ENCODE peak calls at places on chromosomes 5 and 9, in five cellular contexts. Q, S, I, X and R are unnamed samples.

GRCh38 chr9:137590469-137591383 is at the start of gene ZMYND19:
- DNase-seq in Q (peak), S (peak), I (peak), X (peak), R (peak)

GRCh38 chr9:76269789-76270188 is 124.4 kb downstream of the RFK start:
- DNase-seq in Q (no peak), S (no peak), I (no peak), X (no peak), R (no peak)

GRCh38 chr9:88998911-88999310 is 7.6 kb downstream of the S1PR3 start:
- DNase-seq in Q (peak), S (no peak), I (peak), X (no peak), R (no peak)

GRCh38 chr9:108618906-108619550 is 236.8 kb downstream of the ACTL7B start:
- DNase-seq in Q (no peak), S (no peak), I (no peak), X (no peak), R (no peak)

GRCh38 chr5:35114698-35115097 is 66.9 kb upstream of the AGXT2 start:
- DNase-seq in Q (peak), S (no peak), I (no peak), X (no peak), R (no peak)

GRCh38 chr9:32426278-32426939 is 42.0 kb downstream of the ACO1 start:
- DNase-seq in Q (no peak), S (no peak), I (no peak), X (peak), R (no peak)

GRCh38 chr5:178346607-178347334 is 114.2 kb upstream of the PHYKPL start:
- DNase-seq in Q (no peak), S (no peak), I (no peak), X (peak), R (no peak)

GRCh38 chr5:93596676-93597441 is 13.8 kb downstream of the NR2F1 start:
- DNase-seq in Q (peak), S (peak), I (no peak), X (peak), R (no peak)

GRCh38 chr9:128409998-128410397 is 10.7 kb upstream of the CERCAM start:
- DNase-seq in Q (no peak), S (no peak), I (no peak), X (no peak), R (no peak)

GRCh38 chr5:149153751-149154610 is 12.7 kb downstream of the ABLIM3 start:
- DNase-seq in Q (no peak), S (no peak), I (no peak), X (peak), R (no peak)

GRCh38 chr5:72531496-72532190 is 24.4 kb upstream of the ZNF366 start:
- DNase-seq in Q (no peak), S (no peak), I (no peak), X (no peak), R (no peak)

GRCh38 chr5:8865686-8866374 is 680.0 kb downstream of the SEMA5A start:
- DNase-seq in Q (no peak), S (no peak), I (no peak), X (no peak), R (no peak)

GRCh38 chr9:128192601-128193371 is 1.4 kb upstream of the CIZ1 start:
- DNase-seq in Q (peak), S (no peak), I (peak), X (peak), R (peak)

GRCh38 chr5:73825736-73826135 is 199.7 kb downstream of the ARHGEF28 start:
- DNase-seq in Q (no peak), S (no peak), I (no peak), X (no peak), R (no peak)

GRCh38 chr5:69531010-69531785 is 28.8 kb upstream of the GTF2H2C start:
- DNase-seq in Q (no peak), S (no peak), I (no peak), X (no peak), R (no peak)

GRCh38 chr5:71658916-71659661 is 60.0 kb upstream of the CARTPT start:
- DNase-seq in Q (no peak), S (no peak), I (no peak), X (no peak), R (no peak)

GRCh38 chr5:135069895-135070657 is 36.0 kb upstream of the PITX1 start:
- DNase-seq in Q (no peak), S (no peak), I (peak), X (no peak), R (no peak)

GRCh38 chr5:394671-395155 is 48.3 kb upstream of the EXOC3 start:
- DNase-seq in Q (peak), S (peak), I (no peak), X (peak), R (no peak)

GRCh38 chr9:93814561-93814960 is 140.6 kb downstream of the BARX1 start:
- DNase-seq in Q (no peak), S (no peak), I (no peak), X (peak), R (no peak)

GRCh38 chr9:133044661-133045060 is 13.9 kb downstream of the GTF3C5 start:
- DNase-seq in Q (no peak), S (no peak), I (no peak), X (no peak), R (no peak)

GRCh38 chr9:16870606-16871357 is at the start of gene BNC2:
- DNase-seq in Q (peak), S (peak), I (peak), X (no peak), R (peak)

GRCh38 chr5:141713616-141714309 is 31.7 kb upstream of the ARAP3 start:
- DNase-seq in Q (no peak), S (no peak), I (no peak), X (no peak), R (no peak)

GRCh38 chr5:132890817-132891216 is 17.3 kb downstream of the LEAP2 start:
- DNase-seq in Q (no peak), S (no peak), I (no peak), X (no peak), R (no peak)

GRCh38 chr5:146919304-146919703 is 40.7 kb upstream of the PPP2R2B start:
- DNase-seq in Q (no peak), S (no peak), I (no peak), X (no peak), R (no peak)

GRCh38 chr5:66529182-66529581 is 67.0 kb upstream of the MAST4 start:
- DNase-seq in Q (no peak), S (no peak), I (no peak), X (no peak), R (no peak)

GRCh38 chr5:138459311-138459710 is 6.0 kb upstream of the EGR1 start:
- DNase-seq in Q (peak), S (no peak), I (no peak), X (peak), R (peak)

GRCh38 chr9:13330396-13331004 is 51.0 kb upstream of the MPDZ start:
- DNase-seq in Q (no peak), S (no peak), I (no peak), X (no peak), R (no peak)

GRCh38 chr5:87735918-87736317 is 323.2 kb upstream of the CCNH start:
- DNase-seq in Q (no peak), S (no peak), I (no peak), X (no peak), R (no peak)

GRCh38 chr5:115306011-115306530 is 9.6 kb upstream of the CCDC112 start:
- DNase-seq in Q (peak), S (no peak), I (no peak), X (no peak), R (no peak)

GRCh38 chr9:88587182-88587581 is 52.2 kb downstream of the NXNL2 start:
- DNase-seq in Q (peak), S (no peak), I (no peak), X (no peak), R (no peak)

GRCh38 chr5:64384761-64385160 is 121.1 kb upstream of the RGS7BP start:
- DNase-seq in Q (no peak), S (no peak), I (no peak), X (no peak), R (no peak)

GRCh38 chr5:43042626-43043399 is 2.7 kb upstream of the ANXA2R start:
- DNase-seq in Q (peak), S (peak), I (peak), X (peak), R (peak)
- TF ChIP-seq CTCF in Q (no peak), S (no peak), I (peak), X (no peak), R (no peak)

GRCh38 chr5:180606215-180606785 is 15.0 kb upstream of the SCGB3A1 start:
- DNase-seq in Q (no peak), S (no peak), I (no peak), X (no peak), R (no peak)
- TF ChIP-seq CTCF in Q (no peak), S (no peak), I (no peak), X (no peak), R (peak)

GRCh38 chr9:4297151-4297794 is 2.6 kb downstream of the GLIS3 start:
- DNase-seq in Q (peak), S (no peak), I (peak), X (peak), R (no peak)
- TF ChIP-seq CTCF in Q (peak), S (no peak), I (peak), X (peak), R (no peak)

GRCh38 chr5:123545506-123545905 is 33.5 kb downstream of the CSNK1G3 start:
- DNase-seq in Q (peak), S (no peak), I (no peak), X (no peak), R (no peak)
- TF ChIP-seq CTCF in Q (peak), S (peak), I (no peak), X (peak), R (peak)

DNA sequence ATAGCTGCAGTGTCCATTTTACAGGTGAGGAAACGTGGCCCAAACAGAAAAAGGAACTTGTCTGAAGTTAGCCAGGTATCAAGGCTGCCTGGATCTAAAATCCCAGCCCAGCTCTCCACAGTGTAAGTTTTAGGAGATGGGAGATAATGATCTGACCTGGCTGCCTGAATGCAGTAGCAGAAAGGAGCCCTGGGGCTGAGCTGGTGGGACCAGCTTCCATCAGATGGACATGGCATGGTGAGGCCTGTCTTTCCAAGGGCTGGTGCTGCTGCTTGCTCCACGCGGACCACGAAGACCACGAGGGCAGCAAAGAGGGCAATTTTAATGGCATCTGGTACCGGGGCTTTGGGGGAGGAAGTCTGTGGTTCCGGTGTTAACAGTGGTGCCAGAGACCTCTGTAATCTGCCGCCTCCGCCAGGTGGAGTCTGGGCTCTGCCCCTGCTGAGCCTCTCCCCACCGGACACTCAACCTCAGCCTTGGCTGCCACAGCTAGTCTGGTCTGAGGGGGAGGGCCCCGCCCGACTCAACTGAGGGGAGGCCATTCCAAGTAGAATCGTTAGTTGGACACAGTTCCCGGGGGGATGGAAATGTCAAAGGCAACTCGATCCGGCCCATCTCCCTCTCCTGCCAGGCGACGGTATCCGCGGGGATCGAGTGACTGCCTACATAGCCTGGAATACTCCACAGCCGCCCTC is 650 bp downstream of the MYORG start:
- DNase-seq in Q (peak), S (no peak), I (peak), X (peak), R (peak)
- TF ChIP-seq CTCF in Q (no peak), S (no peak), I (peak), X (no peak), R (no peak)

GRCh38 chr5:122836947-122837346 is 8.5 kb upstream of the SNX24 start:
- DNase-seq in Q (no peak), S (no peak), I (no peak), X (no peak), R (no peak)

GRCh38 chr5:122839731-122840130 is 5.7 kb upstream of the SNX24 start:
- DNase-seq in Q (no peak), S (no peak), I (no peak), X (no peak), R (no peak)

GRCh38 chr5:122831984-122832383 is 13.4 kb upstream of the SNX24 start:
- DNase-seq in Q (no peak), S (no peak), I (no peak), X (no peak), R (no peak)

GRCh38 chr5:122835681-122836080 is 9.7 kb upstream of the SNX24 start:
- DNase-seq in Q (no peak), S (no peak), I (no peak), X (no peak), R (no peak)
- TF ChIP-seq CTCF in Q (no peak), S (no peak), I (no peak), X (no peak), R (no peak)

DNA sequence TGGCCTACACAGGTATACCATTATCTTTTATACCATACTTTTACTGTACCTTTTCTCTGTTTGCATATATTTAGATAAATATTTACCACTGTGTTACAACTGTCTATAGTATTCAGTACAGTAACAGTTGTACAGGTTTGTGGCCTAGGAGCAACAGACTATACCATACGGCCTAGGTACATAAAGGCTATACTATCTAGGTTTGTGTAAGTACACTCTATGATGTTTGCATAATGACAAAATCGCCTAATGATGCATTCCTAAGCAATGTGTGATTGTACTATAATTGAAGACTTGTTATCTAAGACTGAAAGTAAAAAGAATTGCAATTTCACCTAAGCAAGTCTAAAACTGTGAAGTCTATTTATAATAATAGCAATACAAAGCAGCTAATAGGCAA is 3.9 kb downstream of the C9orf72 start:
- DNase-seq in Q (no peak), S (no peak), I (no peak), X (no peak), R (no peak)
- TF ChIP-seq CTCF in Q (no peak), S (no peak), I (no peak), X (no peak), R (no peak)

GRCh38 chr9:123876750-123877149 is 53.2 kb downstream of the DENND1A start:
- DNase-seq in Q (no peak), S (no peak), I (no peak), X (no peak), R (no peak)
- TF ChIP-seq CTCF in Q (no peak), S (no peak), I (no peak), X (no peak), R (no peak)

GRCh38 chr5:23208959-23209431 is 298.4 kb upstream of the PRDM9 start:
- DNase-seq in Q (no peak), S (no peak), I (no peak), X (no peak), R (no peak)
- TF ChIP-seq CTCF in Q (peak), S (peak), I (peak), X (peak), R (no peak)